ENCODE peak calls at places on chromosomes 3 and 15, in ten cellular contexts. K, H, U, Q, J, L, X, S, A and Z are unnamed samples.

GRCh38 chr15:43134157-43134637 is 811 bp downstream of the TMEM62 start:
- DNase-seq in X (no peak), H (no peak), J (peak; percentile 6), L (no peak), Q (no peak), K (no peak), U (no peak), A (peak; percentile 7), S (no peak), Z (no peak)

GRCh38 chr3:194472290-194472920 is 14.4 kb downstream of the ATP13A3 start:
- DNase-seq in U (peak; percentile 51), S (no peak), H (peak; percentile 57), J (peak; percentile 57), K (peak; percentile 19), X (peak; percentile 48), Q (peak; percentile 82), A (peak; percentile 27), L (no peak), Z (peak; percentile 48)

GRCh38 chr15:100049483-100049882 is 292.3 kb downstream of the ADAMTS17 start:
- DNase-seq in L (no peak), A (no peak), S (no peak), H (no peak), X (no peak), U (no peak), Q (no peak), K (no peak), J (no peak), Z (no peak)

GRCh38 chr3:53796161-53796560 is 50.1 kb downstream of the CHDH start:
- DNase-seq in A (no peak), H (no peak), J (no peak), K (no peak), S (no peak), L (no peak), Q (no peak), X (no peak), U (peak; percentile 40), Z (peak; percentile 63)

GRCh38 chr3:81920805-81921204 is 159.4 kb upstream of the GBE1 start:
- DNase-seq in X (no peak), L (no peak), U (no peak), K (no peak), H (no peak), A (no peak), S (no peak), J (no peak), Q (no peak), Z (no peak)

GRCh38 chr3:129015388-129016105 is 14.4 kb downstream of the EFCC1 start:
- DNase-seq in Q (peak; percentile 37), A (no peak), S (no peak), J (peak; percentile 37), K (no peak), L (no peak), X (no peak), H (no peak), U (no peak), Z (no peak)

GRCh38 chr3:151087648-151088047 is 2.2 kb downstream of the MED12L start:
- DNase-seq in J (no peak), A (no peak), L (no peak), H (no peak), S (no peak), K (no peak), Q (no peak), X (no peak), U (no peak), Z (no peak)

GRCh38 chr3:125107861-125108567 is 52.2 kb upstream of the HEG1 start:
- DNase-seq in Q (no peak), K (no peak), X (peak; percentile 66), H (peak; percentile 79), U (no peak), L (no peak), S (no peak), J (peak; percentile 88), A (no peak), Z (no peak)

GRCh38 chr3:171556574-171557145 is 96.5 kb upstream of the TNIK start:
- DNase-seq in K (no peak), U (no peak), L (no peak), S (no peak), A (no peak), Q (peak; percentile 62), H (peak; percentile 25), J (peak; percentile 22), X (no peak), Z (no peak)

GRCh38 chr3:170178631-170179030 is 2.9 kb downstream of the PHC3 start:
- DNase-seq in H (no peak), L (no peak), Q (no peak), X (no peak), A (no peak), K (peak; percentile 26), U (no peak), S (no peak), J (no peak), Z (no peak)

GRCh38 chr3:115113367-115113766 is 33.7 kb downstream of the ZBTB20 start:
- DNase-seq in J (no peak), X (peak; percentile 49), H (no peak), K (no peak), L (no peak), Q (no peak), U (no peak), A (no peak), S (no peak), Z (no peak)

GRCh38 chr3:168249048-168249538 is 153.4 kb upstream of the GOLIM4 start:
- DNase-seq in K (no peak), L (no peak), X (peak; percentile 14), Q (peak; percentile 84), U (no peak), J (peak; percentile 25), H (peak; percentile 47), A (no peak), S (peak; percentile 94), Z (no peak)

GRCh38 chr15:47505712-47506542 is 211.4 kb upstream of the SEMA6D start:
- DNase-seq in X (peak; percentile 32), L (no peak), S (no peak), A (no peak), H (no peak), U (no peak), Q (no peak), J (no peak), K (no peak), Z (peak; percentile 63)

GRCh38 chr15:72375501-72375845 is 341 bp downstream of the HEXA start:
- DNase-seq in U (peak; percentile 45), A (no peak), H (no peak), Q (no peak), J (no peak), L (no peak), K (no peak), S (no peak), X (no peak), Z (no peak)

GRCh38 chr15:39925112-39925830 is 5.2 kb upstream of the GPR176 start:
- DNase-seq in J (peak; percentile 63), Q (peak; percentile 49), U (no peak), H (peak; percentile 51), X (no peak), S (no peak), A (no peak), L (no peak), K (no peak), Z (no peak)

GRCh38 chr3:36175113-36175812 is 205.0 kb upstream of the STAC start:
- DNase-seq in H (no peak), L (no peak), J (no peak), K (no peak), Q (no peak), A (no peak), S (no peak), U (no peak), X (no peak), Z (no peak)

GRCh38 chr3:73674280-73674679 is 49.5 kb upstream of the PDZRN3 start:
- DNase-seq in Q (peak; percentile 37), J (no peak), U (no peak), A (no peak), S (no peak), L (no peak), K (no peak), X (no peak), H (peak; percentile 28), Z (no peak)